ENCODE peak calls at places on chromosomes 16 and 17, in ten cellular contexts. R is ascending aorta, D is OCI-LY7, H is gastrocnemius medialis, S is heart right ventricle, G is neuronal stem cell, C is tibial artery, Q is colonic mucosa, I is adrenal gland, X is A549. A is an unnamed sample. For H3K4me1, the result is how much of the 10 kb centered on the place peaks cover.

GRCh38 chr17:82789051-82789592 is 37.3 kb downstream of the TBCD start:
- DNase-seq in R (no peak), D (no peak), H (no peak), S (no peak), G (no peak), C (no peak), Q (no peak), I (no peak), X (no peak), A (no peak)

GRCh38 chr16:2763173-2763572 is 10.7 kb downstream of the SRRM2 start:
- DNase-seq in R (no peak), D (no peak), H (no peak), S (no peak), G (no peak), C (no peak), Q (no peak), I (no peak), X (no peak), A (no peak)

GRCh38 chr16:3215601-3216262 is 19.2 kb downstream of the ZNF200 start:
- DNase-seq in R (no peak), D (no peak), H (no peak), S (no peak), G (no peak), C (no peak), Q (no peak), I (no peak), X (no peak), A (no peak)

GRCh38 chr16:86865866-86866675 is 287.7 kb downstream of the FOXL1 start:
- DNase-seq in R (peak), D (no peak), H (peak), S (peak), G (no peak), C (peak), Q (no peak), I (no peak), X (no peak), A (peak)

GRCh38 chr17:63774141-63774981 is at the start of gene DDX42:
- DNase-seq in R (peak), D (peak), H (peak), S (peak), G (no peak), C (peak), Q (peak), I (peak), X (peak), A (peak)

GRCh38 chr17:36972186-36972686 is 23.5 kb downstream of the AATF start:
- DNase-seq in R (no peak), D (no peak), H (no peak), S (no peak), G (no peak), C (no peak), Q (no peak), I (no peak), X (no peak), A (no peak)

GRCh38 chr17:1264196-1264595 is 6.0 kb upstream of the BHLHA9 start:
- DNase-seq in R (no peak), D (no peak), H (no peak), S (no peak), G (no peak), C (no peak), Q (no peak), I (no peak), X (no peak), A (no peak)

GRCh38 chr17:9432867-9433495 is 142.6 kb downstream of the STX8 start:
- DNase-seq in R (no peak), D (no peak), H (no peak), S (no peak), G (no peak), C (no peak), Q (no peak), I (no peak), X (no peak), A (no peak)

GRCh38 chr17:80265205-80266068 is 4.8 kb downstream of the RNF213 start:
- DNase-seq in R (no peak), D (no peak), H (no peak), S (no peak), G (no peak), C (no peak), Q (no peak), I (no peak), X (no peak), A (no peak)

GRCh38 chr17:4199818-4200402 is 56.9 kb downstream of the CYB5D2 start:
- DNase-seq in R (peak), D (peak), H (no peak), S (no peak), G (peak), C (no peak), Q (no peak), I (no peak), X (peak), A (no peak)

GRCh38 chr16:1533443-1533951 is at the start of gene TMEM204:
- DNase-seq in R (peak), D (no peak), H (peak), S (peak), G (no peak), C (peak), Q (peak), I (peak), X (no peak), A (peak)

GRCh38 chr16:27600386-27600785 is 50.4 kb downstream of the KATNIP start:
- DNase-seq in R (no peak), D (no peak), H (no peak), S (no peak), G (peak), C (no peak), Q (no peak), I (no peak), X (no peak), A (no peak)

GRCh38 chr16:59696495-59696894 is 962.4 kb upstream of the GOT2 start:
- DNase-seq in R (no peak), D (no peak), H (no peak), S (no peak), G (no peak), C (no peak), Q (no peak), I (no peak), X (no peak), A (no peak)

GRCh38 chr16:27109666-27110523 is 43.2 kb downstream of the C16orf82 start:
- DNase-seq in R (peak), D (peak), H (peak), S (peak), G (peak), C (peak), Q (peak), I (peak), X (peak), A (peak)

GRCh38 chr16:77564791-77565390 is 130.1 kb upstream of the ADAMTS18 start:
- DNase-seq in R (no peak), D (no peak), H (no peak), S (no peak), G (no peak), C (no peak), Q (no peak), I (no peak), X (no peak), A (no peak)

GRCh38 chr16:68190099-68190498 is 45.8 kb downstream of the ESRP2 start:
- DNase-seq in R (no peak), D (no peak), H (no peak), S (no peak), G (no peak), C (no peak), Q (no peak), I (no peak), X (no peak), A (no peak)

GRCh38 chr17:48547839-48548686 is 3.2 kb upstream of the HOXB2 start:
- DNase-seq in R (no peak), D (no peak), H (no peak), S (no peak), G (no peak), C (no peak), Q (no peak), I (no peak), X (no peak), A (no peak)

GRCh38 chr16:63890072-63890471 is 1231.8 kb downstream of the CDH11 start:
- DNase-seq in R (no peak), D (no peak), H (no peak), S (peak), G (no peak), C (no peak), Q (peak), I (peak), X (no peak), A (peak)

GRCh38 chr17:31052187-31052889 is 42.4 kb upstream of the NF1 start:
- DNase-seq in R (peak), D (no peak), H (peak), S (peak), G (no peak), C (peak), Q (no peak), I (peak), X (no peak), A (no peak)

GRCh38 chr16:86994215-86994614 is 323.0 kb downstream of the C16orf95 start:
- DNase-seq in R (no peak), D (no peak), H (no peak), S (no peak), G (no peak), C (no peak), Q (no peak), I (no peak), X (no peak), A (no peak)

GRCh38 chr17:28727727-28728363 is 743 bp upstream of the NEK8 start:
- DNase-seq in R (peak), D (peak), H (no peak), S (peak), G (peak), C (peak), Q (peak), I (peak), X (peak), A (peak)

GRCh38 chr16:77063617-77064016 is 127.4 kb upstream of the MON1B start:
- DNase-seq in R (no peak), D (no peak), H (no peak), S (peak), G (no peak), C (no peak), Q (no peak), I (no peak), X (no peak), A (no peak)

GRCh38 chr17:63834431-63835166 is 7.1 kb upstream of the FTSJ3 start:
- DNase-seq in R (no peak), D (peak), H (no peak), S (no peak), G (peak), C (peak), Q (no peak), I (peak), X (peak), A (peak)

GRCh38 chr17:7732981-7733557 is 15.5 kb downstream of the DNAH2 start:
- DNase-seq in R (no peak), D (no peak), H (no peak), S (no peak), G (no peak), C (no peak), Q (no peak), I (no peak), X (no peak), A (no peak)

GRCh38 chr17:76336756-76337412 is 16.8 kb downstream of the PRPSAP1 start:
- DNase-seq in R (no peak), D (no peak), H (no peak), S (no peak), G (peak), C (peak), Q (no peak), I (no peak), X (no peak), A (no peak)

DNA sequence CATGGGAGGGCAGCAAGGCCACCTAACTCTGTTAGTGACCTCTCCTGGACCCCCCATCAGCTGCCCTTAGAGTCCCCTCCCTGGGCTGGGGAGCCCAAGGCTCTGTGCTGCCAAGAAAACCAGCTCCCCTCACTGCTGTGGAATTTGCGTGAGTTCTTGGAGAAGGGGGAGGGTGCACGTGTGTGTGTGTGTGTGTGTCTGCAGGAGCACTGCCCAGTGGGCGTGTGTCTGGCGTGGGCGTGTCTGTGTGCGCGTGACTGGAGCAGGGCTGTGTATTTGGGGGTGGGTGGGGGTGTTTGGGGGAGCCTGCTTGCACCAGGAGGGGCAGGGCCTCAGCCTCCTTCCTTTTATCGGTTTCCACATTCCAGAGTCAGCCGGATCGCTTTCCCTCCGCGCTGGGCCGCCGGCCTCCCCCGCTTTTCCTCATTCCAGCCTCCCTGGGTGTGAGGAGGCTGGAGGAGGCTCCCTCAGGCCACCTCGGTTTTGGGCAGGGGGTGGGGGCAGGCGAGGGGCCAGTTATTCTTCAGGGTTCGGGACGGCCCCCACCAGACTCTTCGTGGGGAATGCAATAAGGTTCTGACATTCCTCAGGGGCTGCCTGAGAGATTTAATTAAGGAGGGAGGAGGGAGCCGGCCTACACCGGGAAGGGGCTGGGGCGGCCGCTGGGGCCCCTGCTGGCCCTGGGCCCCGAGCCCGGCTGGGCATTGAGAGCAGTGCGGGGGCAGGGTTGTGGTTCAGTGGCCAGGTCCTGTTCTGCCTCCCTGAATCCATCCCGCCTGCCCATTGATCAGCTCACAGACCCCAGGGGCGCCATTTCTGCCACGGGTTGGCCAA is 2.5 kb downstream of the VASN start:
- DNase-seq in R (peak), D (no peak), H (peak), S (peak), G (no peak), C (peak), Q (peak), I (peak), X (peak), A (peak)
- H3K4me1 ChIP-seq in R (half or more), D (under half), H (under half), S (half or more), G (under half), C (half or more), Q (under half), I (under half), X (half or more), A (half or more)

GRCh38 chr16:88875703-88876234 is 9.3 kb upstream of the PABPN1L start:
- DNase-seq in R (no peak), D (no peak), H (no peak), S (no peak), G (no peak), C (no peak), Q (no peak), I (no peak), X (no peak), A (no peak)
- H3K4me3 ChIP-seq in R (no peak), D (no peak), H (no peak), S (no peak), G (no peak), C (no peak), Q (no peak), I (no peak), X (no peak), A (no peak)

DNA sequence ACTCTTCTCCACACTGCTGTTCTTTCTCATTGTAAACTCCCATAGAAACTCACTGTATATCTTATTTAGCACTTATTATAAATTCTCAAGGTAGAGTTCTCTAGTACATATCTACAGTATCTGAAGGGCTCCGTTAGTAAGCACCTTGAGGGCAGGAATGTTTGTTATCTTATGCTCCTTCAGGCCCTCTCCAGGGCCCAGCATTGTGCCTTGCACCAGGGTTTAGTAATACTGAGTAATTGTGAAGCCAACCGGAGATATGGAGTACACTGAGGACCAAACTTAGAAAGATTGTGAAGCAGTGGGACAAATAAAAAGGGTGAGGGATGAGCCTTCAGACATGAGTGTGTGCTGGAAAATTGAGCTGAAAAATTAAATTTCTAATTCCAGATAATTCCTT is 26.4 kb downstream of the RNF43 start:
- DNase-seq in R (no peak), D (no peak), H (no peak), S (no peak), G (no peak), C (no peak), Q (no peak), I (no peak), X (no peak), A (no peak)
- H3K4me1 ChIP-seq in R (under half), D (under half), H (under half), S (under half), G (under half), C (under half), Q (under half), I (under half), X (half or more), A (under half)

DNA sequence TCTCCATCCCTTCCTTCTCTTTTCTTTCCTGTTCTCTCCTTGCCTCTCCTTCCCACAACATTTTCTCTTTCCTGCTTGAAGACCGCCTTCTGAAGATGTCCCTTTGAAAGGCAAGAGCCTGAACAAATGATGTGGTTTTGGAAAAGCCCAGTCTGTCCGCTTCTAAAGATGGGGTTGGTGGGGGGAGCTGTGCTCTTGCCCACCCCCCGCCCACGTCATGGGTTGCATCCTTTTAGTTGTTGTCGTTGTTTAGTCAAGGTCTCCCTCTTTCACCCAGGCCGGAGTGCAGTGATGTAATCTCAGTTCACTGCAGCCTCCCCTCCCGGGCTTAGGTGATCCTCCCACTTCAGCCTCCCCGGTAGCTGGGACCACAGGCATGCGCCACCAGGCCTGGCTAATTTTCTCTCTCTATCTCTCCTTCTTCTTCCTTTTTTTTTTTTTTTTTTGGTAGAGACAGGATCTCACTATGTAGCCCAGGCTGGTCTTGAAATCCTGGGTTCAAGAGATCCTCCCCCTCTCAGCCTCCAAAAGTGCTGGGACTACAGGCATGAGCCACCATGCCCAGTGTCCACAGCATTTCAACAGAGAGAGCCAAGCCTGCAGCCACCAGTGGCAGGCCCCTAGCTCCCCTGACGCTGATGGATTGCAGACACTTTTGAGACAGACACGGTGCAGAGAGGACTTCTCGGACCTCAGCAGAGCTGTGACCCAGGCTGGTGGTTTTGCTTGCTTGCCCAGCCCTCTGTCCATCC is 26.0 kb upstream of the CIBAR2 start:
- DNase-seq in R (no peak), D (no peak), H (no peak), S (no peak), G (no peak), C (no peak), Q (no peak), I (no peak), X (no peak), A (no peak)
- H3K4me3 ChIP-seq in R (peak), D (no peak), H (no peak), S (peak), G (no peak), C (peak), Q (no peak), I (peak), X (no peak), A (peak)

A was measured in heart left ventricle.